ENCODE peak calls at places on chromosome 1, in six cellular contexts. D is CD8-positive, alpha-beta memory T cell; L is CD8-positive, alpha-beta T cell; F is fibroblast of lung; A is left ventricle myocardium inferior; I is breast epithelium. U is an unnamed sample. For H3K4me1, the result is how much of the 10 kb centered on the place peaks cover.

GRCh38 chr1:157580179-157580827 is 17.6 kb downstream of the FCRL4 start:
- DNase-seq in D (no peak), L (no peak), F (peak), A (no peak), I (peak), U (no peak)

GRCh38 chr1:27566462-27567182 is 37.3 kb downstream of the AHDC1 start:
- DNase-seq in D (no peak), L (no peak), F (no peak), A (peak), I (no peak), U (no peak)

GRCh38 chr1:51924455-51924854 is 45.9 kb upstream of the NRDC start:
- DNase-seq in D (no peak), L (no peak), F (no peak), A (no peak), I (no peak), U (no peak)

GRCh38 chr1:94095112-94095637 is 25.8 kb downstream of the ABCA4 start:
- DNase-seq in D (no peak), L (no peak), F (peak), A (peak), I (peak), U (peak)

GRCh38 chr1:165891461-165891860 is 64.0 kb downstream of the UCK2 start:
- DNase-seq in D (no peak), L (no peak), F (no peak), A (no peak), I (no peak), U (no peak)

GRCh38 chr1:185069202-185069601 is 23.8 kb downstream of the RNF2 start:
- DNase-seq in D (no peak), L (no peak), F (no peak), A (no peak), I (no peak), U (no peak)

GRCh38 chr1:155126494-155127104 is 1.1 kb upstream of the EFNA1 start:
- DNase-seq in D (peak), L (peak), F (peak), A (peak), I (peak), U (no peak)

GRCh38 chr1:205042911-205043806 is at the start of gene CNTN2:
- DNase-seq in D (no peak), L (no peak), F (no peak), A (no peak), I (no peak), U (no peak)

GRCh38 chr1:2384941-2385481 is 6.3 kb downstream of the MORN1 start:
- DNase-seq in D (peak), L (no peak), F (no peak), A (no peak), I (no peak), U (peak)

GRCh38 chr1:12566484-12567287 is 51.3 kb downstream of the DHRS3 start:
- DNase-seq in D (peak), L (no peak), F (no peak), A (no peak), I (no peak), U (no peak)

GRCh38 chr1:12565094-12565965 is 52.7 kb downstream of the DHRS3 start:
- DNase-seq in D (peak), L (no peak), F (no peak), A (no peak), I (no peak), U (no peak)

GRCh38 chr1:12568009-12568767 is 49.8 kb downstream of the DHRS3 start:
- DNase-seq in D (no peak), L (no peak), F (no peak), A (no peak), I (no peak), U (no peak)

GRCh38 chr1:12567288-12567819 is 50.7 kb downstream of the DHRS3 start:
- DNase-seq in D (no peak), L (no peak), F (no peak), A (no peak), I (no peak), U (no peak)

GRCh38 chr1:12565966-12566352 is 52.1 kb downstream of the DHRS3 start:
- DNase-seq in D (peak), L (no peak), F (no peak), A (no peak), I (no peak), U (no peak)
- H3K27ac ChIP-seq in D (no peak), L (no peak), F (no peak), A (peak), I (no peak), U (peak)

DNA sequence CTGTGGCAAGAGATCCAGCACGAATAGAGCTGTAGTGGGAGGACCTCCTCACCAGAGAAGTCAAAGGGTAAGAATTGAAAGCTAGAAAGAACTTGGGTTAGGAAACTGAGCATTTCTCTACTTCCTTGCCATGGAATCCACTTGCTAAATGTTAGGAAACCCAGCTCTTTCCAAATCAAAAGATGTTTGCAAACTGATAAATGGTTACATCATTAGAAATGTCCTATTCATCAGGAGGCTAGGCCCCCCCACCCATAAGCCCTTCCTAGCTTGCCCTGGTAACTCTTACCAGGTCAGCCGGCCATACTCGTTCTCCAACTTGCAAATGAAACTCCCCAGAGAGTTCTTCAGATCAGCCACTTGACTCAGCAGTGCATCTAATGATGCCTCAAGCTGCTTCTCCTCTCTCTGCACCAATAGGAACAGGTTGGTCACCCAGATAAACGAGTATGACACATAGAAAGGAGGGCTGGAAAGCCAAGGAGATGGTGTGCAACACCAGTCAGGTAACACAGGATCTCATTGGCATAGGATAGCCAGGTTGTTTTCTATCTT is 1.5 kb downstream of the MED8 start:
- DNase-seq in D (no peak), L (no peak), F (no peak), A (no peak), I (no peak), U (no peak)
- H3K4me3 ChIP-seq in D (no peak), L (no peak), F (peak), A (peak), I (no peak), U (no peak)

GRCh38 chr1:214420833-214421232 is 130.6 kb downstream of the PTPN14 start:
- DNase-seq in D (no peak), L (no peak), F (no peak), A (no peak), I (no peak), U (no peak)

GRCh38 chr1:214425101-214425500 is 126.3 kb downstream of the PTPN14 start:
- DNase-seq in D (no peak), L (no peak), F (no peak), A (no peak), I (no peak), U (no peak)

GRCh38 chr1:214422137-214422671 is 129.2 kb downstream of the PTPN14 start:
- DNase-seq in D (no peak), L (no peak), F (peak), A (no peak), I (no peak), U (no peak)

GRCh38 chr1:214420341-214420740 is 131.1 kb downstream of the PTPN14 start:
- DNase-seq in D (no peak), L (no peak), F (no peak), A (no peak), I (no peak), U (no peak)

DNA sequence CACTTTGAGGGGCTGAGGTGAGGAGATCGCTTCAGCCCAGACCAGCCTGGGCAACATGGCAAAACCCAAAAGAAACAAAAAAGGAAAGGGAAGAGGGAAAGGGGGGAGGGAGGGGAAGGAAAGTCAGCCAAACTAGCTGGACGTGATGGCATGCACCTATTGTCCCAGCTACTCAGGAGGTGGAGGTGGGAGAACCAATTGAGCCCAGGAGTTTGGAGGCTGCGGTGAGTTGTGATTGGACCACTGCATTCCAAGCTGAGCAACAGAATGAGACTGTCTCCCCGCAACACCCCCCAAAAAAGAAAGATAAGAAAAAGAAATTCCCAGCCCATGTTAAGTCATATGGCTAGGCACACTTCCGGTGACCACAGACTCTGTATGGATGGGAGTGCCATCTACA is 128.4 kb downstream of the PTPN14 start:
- DNase-seq in D (no peak), L (no peak), F (no peak), A (no peak), I (no peak), U (no peak)
- H3K4me1 ChIP-seq in D (under half), L (under half), F (under half), A (half or more), I (under half), U (under half)

GRCh38 chr1:100360790-100361232 is 8.5 kb downstream of the CDC14A start:
- DNase-seq in D (no peak), L (no peak), F (peak), A (peak), I (no peak), U (no peak)
- H3K27ac ChIP-seq in D (no peak), L (no peak), F (no peak), A (peak), I (peak), U (no peak)

GRCh38 chr1:153841463-153841994 is 66.3 kb downstream of the SLC27A3 start:
- DNase-seq in D (no peak), L (no peak), F (peak), A (no peak), I (no peak), U (no peak)

GRCh38 chr1:153845158-153845557 is 70.0 kb downstream of the SLC27A3 start:
- DNase-seq in D (no peak), L (no peak), F (no peak), A (no peak), I (no peak), U (no peak)

GRCh38 chr1:153842006-153842471 is 66.8 kb downstream of the SLC27A3 start:
- DNase-seq in D (no peak), L (no peak), F (no peak), A (no peak), I (no peak), U (no peak)
- H3K4me3 ChIP-seq in D (no peak), L (no peak), F (no peak), A (no peak), I (no peak), U (no peak)

GRCh38 chr1:15058261-15058660 is 95.3 kb upstream of the TMEM51 start:
- DNase-seq in D (no peak), L (no peak), F (no peak), A (no peak), I (no peak), U (no peak)
- H3K4me1 ChIP-seq in D (under half), L (under half), F (under half), A (under half), I (under half), U (under half)